ENCODE peak calls at places on chromosome 12, in four cellular contexts. One of them, this sample, is unnamed.

GRCh38 chr12:103806807-103807206 is 34.2 kb downstream of the NT5DC3 start:
- DNase-seq in cardiac fibroblast: peak; percentile 80
- DNase-seq in endothelial cell: no peak
- DNase-seq in GM13977: no peak
- DNase-seq in this sample: peak; percentile 27

GRCh38 chr12:49580572-49581535 is 12.9 kb upstream of the MCRS1 start:
- DNase-seq in cardiac fibroblast: peak; percentile 82
- DNase-seq in endothelial cell: peak; percentile 85
- DNase-seq in GM13977: peak; percentile 67
- DNase-seq in this sample: peak; percentile 86

GRCh38 chr12:19933924-19934323 is 434.4 kb upstream of the PDE3A start:
- DNase-seq in cardiac fibroblast: no peak
- DNase-seq in endothelial cell: no peak
- DNase-seq in GM13977: no peak
- DNase-seq in this sample: no peak

GRCh38 chr12:124640096-124640495 is 72.7 kb upstream of the NCOR2 start:
- DNase-seq in cardiac fibroblast: peak; percentile 67
- DNase-seq in endothelial cell: no peak
- DNase-seq in GM13977: no peak
- DNase-seq in this sample: peak; percentile 89

GRCh38 chr12:131039551-131039950 is 85.8 kb downstream of the ADGRD1 start:
- DNase-seq in cardiac fibroblast: no peak
- DNase-seq in endothelial cell: no peak
- DNase-seq in GM13977: no peak
- DNase-seq in this sample: no peak

GRCh38 chr12:124148481-124148880 is 146.4 kb upstream of the RFLNA start:
- DNase-seq in cardiac fibroblast: no peak
- DNase-seq in endothelial cell: no peak
- DNase-seq in GM13977: no peak
- DNase-seq in this sample: no peak

GRCh38 chr12:131350943-131351318 is 360.0 kb upstream of the SFSWAP start:
- DNase-seq in cardiac fibroblast: no peak
- DNase-seq in endothelial cell: no peak
- DNase-seq in GM13977: no peak
- DNase-seq in this sample: no peak

GRCh38 chr12:121441555-121441954 is 41.6 kb downstream of the RNF34 start:
- DNase-seq in cardiac fibroblast: no peak
- DNase-seq in endothelial cell: no peak
- DNase-seq in GM13977: no peak
- DNase-seq in this sample: no peak

GRCh38 chr12:127280393-127281275 is 986.3 kb upstream of the TMEM132C start:
- DNase-seq in cardiac fibroblast: no peak
- DNase-seq in endothelial cell: no peak
- DNase-seq in GM13977: peak; percentile 40
- DNase-seq in this sample: no peak

GRCh38 chr12:90331821-90332220 is 623.2 kb downstream of the CCER1 start:
- DNase-seq in cardiac fibroblast: no peak
- DNase-seq in endothelial cell: no peak
- DNase-seq in GM13977: no peak
- DNase-seq in this sample: no peak

GRCh38 chr12:50845021-50845647 is 2.4 kb downstream of the TMPRSS12 start:
- DNase-seq in cardiac fibroblast: no peak
- DNase-seq in endothelial cell: no peak
- DNase-seq in GM13977: no peak
- DNase-seq in this sample: peak; percentile 14

GRCh38 chr12:34405286-34406227 is 383.3 kb downstream of the ALG10 start:
- DNase-seq in cardiac fibroblast: no peak
- DNase-seq in endothelial cell: peak; percentile 1
- DNase-seq in GM13977: peak; percentile 0
- DNase-seq in this sample: no peak

GRCh38 chr12:5927732-5928516 is 17.1 kb downstream of the ANO2 start:
- DNase-seq in cardiac fibroblast: no peak
- DNase-seq in endothelial cell: no peak
- DNase-seq in GM13977: no peak
- DNase-seq in this sample: no peak

GRCh38 chr12:71152838-71153237 is 5.0 kb downstream of the TSPAN8 start:
- DNase-seq in cardiac fibroblast: no peak
- DNase-seq in endothelial cell: no peak
- DNase-seq in GM13977: no peak
- DNase-seq in this sample: peak; percentile 52

GRCh38 chr12:11810160-11810559 is 160.7 kb downstream of the ETV6 start:
- DNase-seq in cardiac fibroblast: no peak
- DNase-seq in endothelial cell: no peak
- DNase-seq in GM13977: no peak
- DNase-seq in this sample: no peak

GRCh38 chr12:5922500-5922899 is 22.6 kb downstream of the ANO2 start:
- DNase-seq in cardiac fibroblast: no peak
- DNase-seq in endothelial cell: no peak
- DNase-seq in GM13977: no peak
- DNase-seq in this sample: no peak

GRCh38 chr12:51270067-51270846 is at the start of gene SMAGP:
- DNase-seq in cardiac fibroblast: peak; percentile 43
- DNase-seq in endothelial cell: peak; percentile 78
- DNase-seq in GM13977: peak; percentile 83
- DNase-seq in this sample: peak; percentile 44

GRCh38 chr12:127558363-127558762 is 708.6 kb upstream of the TMEM132C start:
- DNase-seq in cardiac fibroblast: no peak
- DNase-seq in endothelial cell: no peak
- DNase-seq in GM13977: no peak
- DNase-seq in this sample: no peak

GRCh38 chr12:124361074-124361965 is 66.4 kb downstream of the RFLNA start:
- DNase-seq in cardiac fibroblast: no peak
- DNase-seq in endothelial cell: no peak
- DNase-seq in GM13977: no peak
- DNase-seq in this sample: no peak

GRCh38 chr12:45703942-45704341 is 25.6 kb upstream of the ARID2 start:
- DNase-seq in cardiac fibroblast: no peak
- DNase-seq in endothelial cell: no peak
- DNase-seq in GM13977: no peak
- DNase-seq in this sample: peak; percentile 24

GRCh38 chr12:85310456-85311076 is 30.5 kb downstream of the ALX1 start:
- DNase-seq in cardiac fibroblast: peak; percentile 35
- DNase-seq in endothelial cell: no peak
- DNase-seq in GM13977: no peak
- DNase-seq in this sample: peak; percentile 11
- TF ChIP-seq CTCF in cardiac fibroblast: peak; percentile 5
- TF ChIP-seq CTCF in endothelial cell: peak; percentile 80
- TF ChIP-seq CTCF in GM13977: peak; percentile 10
- TF ChIP-seq CTCF in this sample: peak; percentile 10

DNA sequence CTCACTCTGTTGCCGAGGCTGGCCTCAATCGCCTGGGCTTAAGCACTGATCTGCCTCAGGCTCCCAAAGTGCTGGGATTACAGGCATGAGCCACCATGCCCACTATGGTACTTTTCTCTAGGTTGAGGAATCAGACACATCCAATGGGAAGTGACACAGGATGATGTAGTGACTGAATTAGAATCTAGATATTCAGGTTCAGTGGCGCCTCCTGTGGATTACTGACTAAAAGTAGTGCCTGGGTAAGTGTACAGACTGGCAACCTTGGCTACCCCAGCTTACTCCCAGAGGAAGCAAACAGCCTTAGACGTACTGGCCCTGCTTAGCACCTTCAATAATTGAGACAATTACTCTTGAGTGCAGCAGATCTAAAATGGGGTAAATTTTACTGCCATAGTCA is 22.8 kb downstream of the GALNT8 start:
- DNase-seq in cardiac fibroblast: no peak
- DNase-seq in endothelial cell: no peak
- DNase-seq in GM13977: no peak
- DNase-seq in this sample: no peak
- TF ChIP-seq CTCF in cardiac fibroblast: no peak
- TF ChIP-seq CTCF in endothelial cell: no peak
- TF ChIP-seq CTCF in GM13977: no peak
- TF ChIP-seq CTCF in this sample: no peak

GRCh38 chr12:116406529-116406928 is 129.0 kb upstream of the MED13L start:
- DNase-seq in cardiac fibroblast: peak; percentile 88
- DNase-seq in endothelial cell: no peak
- DNase-seq in GM13977: no peak
- DNase-seq in this sample: peak; percentile 96
- TF ChIP-seq CTCF in cardiac fibroblast: peak; percentile 8
- TF ChIP-seq CTCF in endothelial cell: no peak
- TF ChIP-seq CTCF in GM13977: no peak
- TF ChIP-seq CTCF in this sample: no peak

DNA sequence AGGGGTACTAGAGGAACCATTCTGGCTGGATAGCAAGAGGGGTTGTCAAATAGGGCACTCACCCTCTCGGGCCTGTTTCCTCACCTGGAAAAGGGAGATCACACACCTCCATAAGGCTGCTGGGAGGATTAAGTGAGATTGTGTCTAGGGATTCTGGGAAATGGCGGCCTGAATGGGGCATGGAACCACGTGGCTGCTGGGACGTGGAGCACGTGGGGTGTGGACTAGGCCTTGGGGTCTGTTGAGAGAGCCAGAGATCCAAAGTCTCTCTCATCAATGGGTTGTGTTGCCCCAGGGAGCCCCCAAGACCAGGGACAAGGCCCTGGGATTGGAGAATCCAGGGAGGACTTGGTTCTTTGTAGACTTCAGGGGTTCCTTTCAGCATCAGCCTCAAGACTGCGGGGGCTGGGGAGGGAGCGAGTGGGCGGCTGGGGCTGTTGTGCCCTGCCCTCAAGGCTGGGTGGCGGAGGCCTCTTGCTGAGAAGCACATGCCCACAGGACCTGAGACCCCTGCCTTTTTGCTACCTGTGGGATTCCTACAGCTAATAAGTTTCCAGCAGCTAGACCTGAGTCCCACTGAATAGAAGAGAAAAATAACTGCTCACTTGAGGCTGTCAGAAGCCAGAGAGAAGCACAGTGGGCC is 3.4 kb upstream of the MYL2 start:
- DNase-seq in cardiac fibroblast: no peak
- DNase-seq in endothelial cell: no peak
- DNase-seq in GM13977: no peak
- DNase-seq in this sample: no peak
- TF ChIP-seq CTCF in cardiac fibroblast: no peak
- TF ChIP-seq CTCF in endothelial cell: no peak
- TF ChIP-seq CTCF in GM13977: no peak
- TF ChIP-seq CTCF in this sample: no peak

GRCh38 chr12:2673966-2674810 is 120.6 kb upstream of the FKBP4 start:
- DNase-seq in cardiac fibroblast: no peak
- DNase-seq in endothelial cell: peak; percentile 38
- DNase-seq in GM13977: no peak
- DNase-seq in this sample: no peak
- TF ChIP-seq CTCF in cardiac fibroblast: no peak
- TF ChIP-seq CTCF in endothelial cell: peak; percentile 51
- TF ChIP-seq CTCF in GM13977: no peak
- TF ChIP-seq CTCF in this sample: peak; percentile 34

This sample was measured in MCF 10A.